ENCODE peak calls at places on chromosomes 11 and 22, in five cellular contexts. M, T, Q, Y and F are unnamed samples.

GRCh38 chr11:104772806-104773241 is 125.4 kb downstream of the CASP12 start:
- DNase-seq in M (peak), T (peak), Q (peak), Y (peak), F (no peak)

GRCh38 chr11:122843281-122844150 is 5.2 kb downstream of the CRTAM start:
- DNase-seq in M (no peak), T (no peak), Q (no peak), Y (no peak), F (no peak)

GRCh38 chr11:133133053-133133452 is 399.2 kb downstream of the OPCML start:
- DNase-seq in M (no peak), T (no peak), Q (no peak), Y (no peak), F (no peak)

GRCh38 chr11:6876914-6877313 is 489 bp downstream of the OR10A4 start:
- DNase-seq in M (no peak), T (no peak), Q (no peak), Y (no peak), F (no peak)

GRCh38 chr11:288328-289144 is at the start of gene PGGHG:
- DNase-seq in M (peak), T (peak), Q (no peak), Y (peak), F (peak)

GRCh38 chr11:134450186-134450585 is 38.1 kb upstream of the B3GAT1 start:
- DNase-seq in M (no peak), T (no peak), Q (no peak), Y (no peak), F (no peak)

GRCh38 chr22:41343300-41343699 is 38.4 kb upstream of the TEF start:
- DNase-seq in M (no peak), T (no peak), Q (no peak), Y (no peak), F (no peak)

GRCh38 chr11:124884340-124884739 is 13.3 kb downstream of the ROBO4 start:
- DNase-seq in M (no peak), T (no peak), Q (no peak), Y (no peak), F (no peak)

GRCh38 chr11:116808262-116809175 is 14.6 kb downstream of the APOA4 start:
- DNase-seq in M (no peak), T (no peak), Q (peak), Y (peak), F (peak)

GRCh38 chr11:76209956-76210885 is 3.9 kb upstream of the WNT11 start:
- DNase-seq in M (peak), T (peak), Q (peak), Y (peak), F (peak)

GRCh38 chr11:63919267-63920125 is 2.5 kb upstream of the RCOR2 start:
- DNase-seq in M (no peak), T (peak), Q (peak), Y (no peak), F (peak)

GRCh38 chr11:34890812-34891211 is 25.4 kb downstream of the APIP start:
- DNase-seq in M (peak), T (no peak), Q (peak), Y (peak), F (no peak)

DNA sequence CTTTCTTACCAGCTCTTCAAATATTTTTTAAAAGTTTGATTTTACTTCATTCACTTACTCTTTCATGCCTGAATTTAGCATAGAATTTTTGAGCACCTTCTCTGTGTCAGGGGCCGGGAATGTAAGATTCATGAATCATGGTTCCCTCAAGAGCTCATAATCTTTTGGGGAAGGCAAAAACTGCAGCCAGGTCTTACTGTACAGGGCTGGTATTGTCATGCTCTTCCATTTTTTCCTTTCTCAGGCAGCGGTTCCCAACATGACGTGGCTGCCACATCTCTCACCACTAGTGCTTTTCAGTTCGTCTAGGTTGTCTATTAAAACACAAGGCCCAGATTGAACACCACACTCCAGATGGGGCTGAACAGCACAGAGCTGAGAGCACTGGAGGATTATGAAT is 143.1 kb upstream of the TBCEL start:
- DNase-seq in M (no peak), T (no peak), Q (no peak), Y (no peak), F (no peak)
- H3K4me3 ChIP-seq in M (no peak), T (no peak), Q (no peak), Y (no peak), F (no peak)

GRCh38 chr11:129373489-129373953 is 2.1 kb upstream of the BARX2 start:
- DNase-seq in M (no peak), T (no peak), Q (peak), Y (no peak), F (no peak)
- H3K4me3 ChIP-seq in M (no peak), T (peak), Q (peak), Y (peak), F (peak)

GRCh38 chr22:28171135-28171534 is 252.1 kb upstream of the PITPNB start:
- DNase-seq in M (no peak), T (no peak), Q (peak), Y (peak), F (no peak)
- H3K4me3 ChIP-seq in M (no peak), T (no peak), Q (no peak), Y (no peak), F (no peak)

GRCh38 chr11:74971424-74971823 is 17.3 kb upstream of the NEU3 start:
- DNase-seq in M (no peak), T (no peak), Q (no peak), Y (no peak), F (no peak)

GRCh38 chr11:74966651-74967050 is 17.6 kb downstream of the SPCS2 start:
- DNase-seq in M (no peak), T (no peak), Q (peak), Y (no peak), F (no peak)

DNA sequence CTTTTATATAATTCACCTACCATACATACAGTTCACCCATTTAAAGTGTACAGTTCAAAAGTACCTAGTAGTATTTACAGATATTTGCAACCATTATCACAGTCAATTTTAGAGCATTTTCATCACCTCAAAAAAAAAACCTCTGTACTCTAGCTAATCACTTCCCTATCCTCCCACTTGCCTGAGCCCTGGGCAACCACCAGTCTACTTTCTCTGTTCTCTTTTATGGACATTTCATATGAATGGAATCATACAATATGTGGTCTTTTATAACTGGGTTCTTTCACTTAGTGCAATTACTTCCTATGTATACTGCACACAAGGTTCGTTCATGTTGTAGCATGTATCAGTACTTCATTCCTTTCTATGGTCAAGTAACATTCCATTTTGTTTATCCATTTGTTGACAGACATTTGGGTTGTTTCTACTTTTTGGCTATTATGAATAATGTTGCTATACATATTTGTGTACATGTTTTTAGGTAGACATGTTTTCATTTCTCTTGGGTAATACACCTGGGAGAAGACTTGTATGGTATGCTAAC is 17.8 kb upstream of the NEU3 start:
- DNase-seq in M (no peak), T (no peak), Q (no peak), Y (no peak), F (no peak)
- H3K4me3 ChIP-seq in M (no peak), T (no peak), Q (no peak), Y (no peak), F (no peak)

GRCh38 chr11:69817265-69818236 is 1.7 kb downstream of the FGF3 start:
- DNase-seq in M (peak), T (no peak), Q (no peak), Y (no peak), F (no peak)
- H3K4me3 ChIP-seq in M (peak), T (peak), Q (no peak), Y (no peak), F (no peak)

GRCh38 chr22:46652930-46653331 is 32.7 kb downstream of the GRAMD4 start:
- DNase-seq in M (no peak), T (peak), Q (peak), Y (peak), F (no peak)
- H3K4me3 ChIP-seq in M (no peak), T (no peak), Q (no peak), Y (peak), F (no peak)